ENCODE peak calls at places on chromosomes 4 and X, in five cellular contexts. O, E, F, P and N are unnamed samples. For H3K9me3, the result is how much of the 10 kb centered on the place peaks cover.

GRCh38 chr4:8442596-8443358 is 2.2 kb downstream of the TRMT44 start:
- DNase-seq in O (no peak), E (no peak), F (no peak), P (no peak), N (no peak)

GRCh38 chr4:147560632-147561031 is 56.6 kb upstream of the TMEM184C start:
- DNase-seq in O (no peak), E (no peak), F (no peak), P (no peak), N (no peak)

GRCh38 chrX:80807606-80808159 is 2.0 kb downstream of the BRWD3 start:
- DNase-seq in O (no peak), E (no peak), F (no peak), P (no peak), N (no peak)

GRCh38 chr4:165700855-165701254 is 172.2 kb upstream of the TLL1 start:
- DNase-seq in O (peak), E (no peak), F (no peak), P (peak), N (no peak)

GRCh38 chrX:111052478-111052877 is 43.5 kb upstream of the PAK3 start:
- DNase-seq in O (no peak), E (no peak), F (no peak), P (no peak), N (no peak)

GRCh38 chr4:140952709-140953108 is 180.6 kb downstream of the RNF150 start:
- DNase-seq in O (no peak), E (no peak), F (no peak), P (no peak), N (no peak)

GRCh38 chr4:113919611-113920010 is 59.8 kb downstream of the ARSJ start:
- DNase-seq in O (no peak), E (no peak), F (no peak), P (no peak), N (peak)

GRCh38 chr4:138037716-138038115 is 204.4 kb downstream of the SLC7A11 start:
- DNase-seq in O (no peak), E (no peak), F (no peak), P (no peak), N (no peak)

GRCh38 chrX:43706786-43707185 is 50.7 kb downstream of the MAOA start:
- DNase-seq in O (no peak), E (no peak), F (no peak), P (no peak), N (no peak)

GRCh38 chr4:34289489-34289888 is 1954.8 kb downstream of the ARAP2 start:
- DNase-seq in O (no peak), E (no peak), F (no peak), P (no peak), N (no peak)

GRCh38 chr4:133865606-133866327 is 335.8 kb downstream of the PABPC4L start:
- DNase-seq in O (no peak), E (no peak), F (no peak), P (no peak), N (no peak)

GRCh38 chr4:7340553-7341433 is 93.9 kb downstream of the PSAPL1 start:
- DNase-seq in O (no peak), E (no peak), F (peak), P (no peak), N (no peak)

GRCh38 chr4:22991576-22991975 is 298.8 kb downstream of the GBA3 start:
- DNase-seq in O (no peak), E (no peak), F (no peak), P (no peak), N (no peak)

GRCh38 chrX:153878285-153878779 is 7.6 kb downstream of the L1CAM start:
- DNase-seq in O (no peak), E (no peak), F (no peak), P (no peak), N (no peak)

GRCh38 chr4:52841707-52842456 is 20.2 kb upstream of the RASL11B start:
- DNase-seq in O (no peak), E (no peak), F (no peak), P (no peak), N (no peak)

GRCh38 chr4:177380730-177381287 is 61.4 kb downstream of the AGA start:
- DNase-seq in O (peak), E (peak), F (no peak), P (peak), N (no peak)

GRCh38 chr4:98261291-98262271 is at the start of gene RAP1GDS1:
- DNase-seq in O (peak), E (no peak), F (peak), P (peak), N (peak)

GRCh38 chr4:1241466-1241935 is 7.4 kb downstream of the CTBP1 start:
- DNase-seq in O (no peak), E (no peak), F (no peak), P (no peak), N (no peak)

DNA sequence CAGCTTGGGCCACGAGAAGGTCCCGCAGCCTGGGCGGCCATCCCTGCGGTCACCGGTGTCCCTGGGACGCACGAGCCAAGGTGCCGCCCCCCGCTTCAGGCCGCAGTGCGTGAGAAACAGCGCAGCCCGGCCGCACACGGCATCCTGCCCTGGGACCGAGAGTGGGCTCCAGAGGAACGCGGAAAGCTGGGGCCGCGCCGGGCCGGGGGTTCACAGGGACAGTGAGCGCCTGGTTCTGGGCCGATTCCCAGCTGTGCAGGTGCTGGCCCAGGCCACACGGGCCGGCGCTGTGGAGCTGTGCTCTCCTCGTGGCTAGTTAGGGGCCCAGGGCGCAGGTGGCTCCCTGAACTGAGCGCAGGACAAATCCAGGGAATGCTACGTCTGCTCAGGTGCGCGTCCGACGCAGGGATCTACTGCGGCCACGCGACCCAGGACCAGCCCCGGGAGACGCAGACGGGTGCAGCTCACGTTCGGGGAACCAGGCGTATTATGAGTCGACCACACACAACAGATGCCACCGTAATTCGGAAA is 25.8 kb upstream of the GTPBP6 start:
- DNase-seq in O (no peak), E (no peak), F (peak), P (no peak), N (no peak)
- H3K27ac ChIP-seq in O (no peak), E (no peak), F (no peak), P (no peak), N (no peak)

GRCh38 chr4:29453421-29453820 is 1266.7 kb upstream of the PCDH7 start:
- DNase-seq in O (no peak), E (no peak), F (no peak), P (no peak), N (no peak)
- H3K9me3 ChIP-seq in O (under half), E (under half), F (under half), P (under half), N (under half)

DNA sequence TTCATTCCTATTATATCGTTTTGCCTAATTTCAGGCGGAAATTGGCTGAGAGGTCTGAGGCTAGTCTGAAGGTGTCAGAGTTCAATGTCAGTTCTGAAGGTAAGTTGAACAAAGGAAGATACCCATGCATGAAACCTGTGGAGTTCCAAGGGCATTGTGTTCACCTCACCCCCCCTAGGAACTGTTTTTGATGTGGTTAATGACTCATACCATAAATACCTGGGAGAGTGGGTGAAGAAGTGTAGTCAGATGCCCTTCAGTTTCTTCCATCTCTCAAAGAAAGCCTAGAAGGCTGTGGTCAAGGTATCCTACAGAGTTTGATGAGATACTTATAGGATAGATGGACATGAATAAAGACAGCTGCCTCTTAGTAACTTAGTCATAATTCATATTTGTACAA is 2.7 kb downstream of the UTP14A start:
- DNase-seq in O (no peak), E (no peak), F (no peak), P (no peak), N (no peak)
- H3K27ac ChIP-seq in O (no peak), E (no peak), F (no peak), P (no peak), N (no peak)

GRCh38 chr4:26838055-26838842 is 22.4 kb upstream of the STIM2 start:
- DNase-seq in O (peak), E (no peak), F (no peak), P (no peak), N (no peak)
- H3K9me3 ChIP-seq in O (under half), E (under half), F (under half), P (under half), N (under half)

GRCh38 chrX:118496763-118497079 is 1.1 kb downstream of the DOCK11 start:
- DNase-seq in O (no peak), E (no peak), F (no peak), P (no peak), N (no peak)

GRCh38 chrX:118497180-118497814 is 1.7 kb downstream of the DOCK11 start:
- DNase-seq in O (peak), E (no peak), F (no peak), P (no peak), N (peak)

GRCh38 chrX:118493653-118494297 is 1.8 kb upstream of the DOCK11 start:
- DNase-seq in O (no peak), E (no peak), F (no peak), P (no peak), N (no peak)

GRCh38 chrX:118495958-118496762 is 545 bp downstream of the DOCK11 start:
- DNase-seq in O (peak), E (no peak), F (peak), P (peak), N (peak)

DNA sequence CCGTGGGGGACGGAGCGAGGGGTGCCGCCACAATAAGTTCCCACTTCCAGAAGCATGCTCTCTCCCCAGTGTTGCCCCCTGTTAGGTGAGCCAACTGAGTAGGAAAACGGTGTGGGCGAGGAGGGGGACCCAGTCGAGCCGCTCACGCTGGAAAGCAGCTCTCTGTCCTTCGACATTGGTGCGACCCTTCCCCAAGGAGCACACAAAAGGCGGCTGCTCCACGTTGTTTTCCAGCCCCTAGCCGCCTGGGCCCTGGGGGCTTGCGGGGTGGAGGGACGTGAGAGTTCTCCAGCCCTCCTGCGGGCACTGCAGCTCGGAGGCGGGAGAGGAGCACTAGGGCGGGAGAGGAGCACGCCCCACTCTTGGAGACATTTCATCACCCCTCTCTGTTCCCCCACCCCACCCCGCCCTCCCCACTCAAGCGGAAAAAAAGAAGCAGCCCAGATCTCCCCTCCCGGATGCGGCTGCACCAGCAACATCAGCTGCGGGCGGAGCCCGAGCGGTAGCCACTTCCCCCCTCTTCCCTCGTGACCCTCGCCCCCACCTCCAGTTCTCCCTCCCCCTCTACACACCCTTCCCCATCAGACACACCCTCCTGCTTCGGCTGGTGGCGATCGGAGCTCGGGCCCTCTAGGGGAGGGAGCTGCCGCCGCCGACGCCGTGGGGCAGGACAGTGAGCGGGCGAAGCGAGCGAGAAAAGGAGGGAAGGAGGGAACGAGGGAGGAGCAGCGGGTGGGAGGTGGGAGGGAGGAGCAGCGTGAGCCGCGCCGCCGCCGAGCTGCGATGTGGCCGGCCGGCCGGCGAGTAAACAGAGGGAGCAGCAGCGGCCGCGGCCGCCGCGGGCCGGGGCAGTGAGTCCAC is at the start of gene DOCK11:
- DNase-seq in O (peak), E (peak), F (peak), P (peak), N (peak)
- H3K27ac ChIP-seq in O (peak), E (no peak), F (peak), P (no peak), N (peak)

GRCh38 chr4:175035907-175036306 is 117.7 kb downstream of the ADAM29 start:
- DNase-seq in O (no peak), E (no peak), F (no peak), P (no peak), N (no peak)

GRCh38 chr4:175033162-175033561 is 115.0 kb downstream of the ADAM29 start:
- DNase-seq in O (no peak), E (no peak), F (no peak), P (no peak), N (no peak)

GRCh38 chr4:175034007-175034406 is 115.8 kb downstream of the ADAM29 start:
- DNase-seq in O (no peak), E (no peak), F (no peak), P (no peak), N (no peak)

DNA sequence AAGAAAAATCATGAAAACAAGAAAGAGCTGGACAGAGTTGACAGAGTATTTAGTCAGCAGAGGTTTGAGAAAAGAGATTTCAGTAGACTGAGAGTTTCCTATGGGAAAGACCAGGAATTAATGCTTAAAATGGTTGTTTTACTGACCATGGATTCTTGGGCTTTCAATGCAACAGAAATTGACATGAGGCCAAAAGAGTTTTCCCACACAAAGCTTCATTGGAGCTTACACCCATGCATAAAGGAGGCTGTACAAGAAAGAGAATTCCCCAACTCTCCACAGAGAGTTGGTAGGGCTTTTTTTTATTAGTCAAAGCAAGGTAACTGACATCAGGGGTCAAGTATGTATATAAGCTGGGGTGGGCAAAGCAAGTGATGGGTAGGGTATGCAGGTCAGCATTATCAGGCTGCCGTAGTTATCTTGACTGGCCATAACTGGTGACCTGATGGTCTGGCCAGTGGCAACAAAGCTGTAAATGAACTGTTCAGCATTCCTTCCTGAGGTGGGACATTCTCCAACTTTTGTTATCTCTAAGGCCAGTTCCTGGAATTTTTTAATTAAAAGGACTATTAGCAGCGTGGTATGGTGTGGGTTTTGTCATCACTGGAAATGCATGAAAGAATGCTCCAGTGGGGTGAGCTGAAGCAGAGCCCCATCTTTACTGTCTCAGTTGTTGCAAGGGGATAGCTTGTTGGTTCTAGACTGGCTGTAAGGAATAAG is 117.0 kb downstream of the ADAM29 start:
- DNase-seq in O (no peak), E (no peak), F (no peak), P (no peak), N (no peak)
- H3K9me3 ChIP-seq in O (under half), E (under half), F (under half), P (under half), N (under half)

GRCh38 chr4:57043304-57044251 is 64.9 kb downstream of the POLR2B start:
- DNase-seq in O (no peak), E (no peak), F (no peak), P (no peak), N (no peak)
- H3K27ac ChIP-seq in O (no peak), E (no peak), F (peak), P (no peak), N (no peak)

GRCh38 chrX:44881549-44881948 is 8.6 kb downstream of the KDM6A start:
- DNase-seq in O (no peak), E (no peak), F (no peak), P (no peak), N (no peak)
- H3K9me3 ChIP-seq in O (under half), E (under half), F (under half), P (under half), N (under half)